ENCODE peak calls at places on chromosomes 6 and 20, in eight cellular contexts. B is H9; V is psoas muscle; I is IMR-90; J is CD4-positive, alpha-beta memory T cell; C is Panc1; Z is CD8-positive, alpha-beta T cell; U is A673. E is an unnamed sample. For H3K4me1, the result is how much of the 10 kb centered on the place peaks cover.

GRCh38 chr20:47487175-47487917 is 14.3 kb upstream of the NCOA3 start:
- DNase-seq in B (no peak), V (no peak), I (peak), J (peak), C (no peak), Z (no peak), U (no peak), E (no peak)

GRCh38 chr6:87333591-87334181 is 4.6 kb upstream of the GJB7 start:
- DNase-seq in B (no peak), V (no peak), I (peak), J (no peak), C (no peak), Z (no peak), U (peak), E (no peak)

GRCh38 chr6:31114970-31115849 is 610 bp downstream of the PSORS1C1 start:
- DNase-seq in B (no peak), V (no peak), I (peak), J (no peak), C (no peak), Z (no peak), U (peak), E (no peak)

GRCh38 chr20:58268936-58269619 is 40.4 kb upstream of the RAB22A start:
- DNase-seq in B (no peak), V (no peak), I (peak), J (no peak), C (no peak), Z (no peak), U (no peak), E (no peak)

GRCh38 chr20:54133434-54134427 is 40.1 kb downstream of the CYP24A1 start:
- DNase-seq in B (no peak), V (no peak), I (peak), J (no peak), C (no peak), Z (no peak), U (no peak), E (no peak)

GRCh38 chr6:79640146-79641111 is 9.3 kb downstream of the SH3BGRL2 start:
- DNase-seq in B (no peak), V (no peak), I (no peak), J (no peak), C (no peak), Z (no peak), U (no peak), E (no peak)

GRCh38 chr20:12970372-12970821 is 38.4 kb upstream of the SPTLC3 start:
- DNase-seq in B (no peak), V (no peak), I (peak), J (peak), C (peak), Z (no peak), U (peak), E (no peak)

GRCh38 chr20:34564810-34565209 is 6.3 kb downstream of the MAP1LC3A start:
- DNase-seq in B (no peak), V (no peak), I (no peak), J (no peak), C (no peak), Z (no peak), U (no peak), E (no peak)

GRCh38 chr20:47677314-47678129 is 107.8 kb downstream of the SULF2 start:
- DNase-seq in B (peak), V (no peak), I (peak), J (peak), C (peak), Z (peak), U (peak), E (no peak)

GRCh38 chr6:116057766-116058165 is 2.9 kb downstream of the FRK start:
- DNase-seq in B (no peak), V (no peak), I (no peak), J (no peak), C (no peak), Z (no peak), U (peak), E (no peak)

GRCh38 chr6:43627008-43627825 is 1.8 kb downstream of the GTPBP2 start:
- DNase-seq in B (no peak), V (peak), I (peak), J (no peak), C (peak), Z (no peak), U (peak), E (peak)

GRCh38 chr6:128558021-128558420 is 37.6 kb upstream of the PTPRK start:
- DNase-seq in B (no peak), V (no peak), I (no peak), J (no peak), C (no peak), Z (no peak), U (no peak), E (no peak)

GRCh38 chr20:63597651-63598478 is 23.8 kb upstream of the HELZ2 start:
- DNase-seq in B (no peak), V (no peak), I (no peak), J (no peak), C (no peak), Z (no peak), U (no peak), E (no peak)

GRCh38 chr20:59004763-59005522 is 2.1 kb downstream of the CTSZ start:
- DNase-seq in B (no peak), V (peak), I (no peak), J (peak), C (no peak), Z (no peak), U (peak), E (no peak)

GRCh38 chr20:57795347-57795697 is 85.5 kb upstream of the PMEPA1 start:
- DNase-seq in B (no peak), V (no peak), I (peak), J (no peak), C (no peak), Z (no peak), U (no peak), E (no peak)

GRCh38 chr6:29294499-29294914 is 7.0 kb upstream of the OR14J1 start:
- DNase-seq in B (no peak), V (no peak), I (no peak), J (no peak), C (no peak), Z (no peak), U (no peak), E (no peak)

GRCh38 chr20:58690851-58691250 is 1.7 kb upstream of the NPEPL1 start:
- DNase-seq in B (peak), V (no peak), I (peak), J (no peak), C (no peak), Z (no peak), U (no peak), E (no peak)

GRCh38 chr6:121430514-121431460 is 4.7 kb upstream of the GJA1 start:
- DNase-seq in B (no peak), V (no peak), I (peak), J (no peak), C (no peak), Z (no peak), U (peak), E (no peak)

GRCh38 chr6:22010102-22010501 is 286.7 kb downstream of the PRL start:
- DNase-seq in B (no peak), V (no peak), I (no peak), J (no peak), C (no peak), Z (no peak), U (no peak), E (no peak)

GRCh38 chr20:48897298-48898044 is 24.0 kb upstream of the ARFGEF2 start:
- DNase-seq in B (no peak), V (no peak), I (peak), J (no peak), C (peak), Z (no peak), U (peak), E (no peak)

GRCh38 chr20:47315339-47315662 is 41.2 kb downstream of the ZMYND8 start:
- DNase-seq in B (no peak), V (peak), I (peak), J (no peak), C (no peak), Z (no peak), U (peak), E (no peak)

GRCh38 chr20:62741191-62741676 is 32.6 kb downstream of the NTSR1 start:
- DNase-seq in B (peak), V (no peak), I (no peak), J (peak), C (no peak), Z (no peak), U (peak), E (no peak)

GRCh38 chr20:11912013-11912663 is 5.6 kb upstream of the BTBD3 start:
- DNase-seq in B (no peak), V (no peak), I (no peak), J (no peak), C (no peak), Z (no peak), U (peak), E (no peak)

GRCh38 chr6:158684311-158684710 is 34.5 kb downstream of the SYTL3 start:
- DNase-seq in B (no peak), V (no peak), I (no peak), J (no peak), C (no peak), Z (no peak), U (no peak), E (no peak)

GRCh38 chr6:37171970-37172812 is 2.2 kb downstream of the PIM1 start:
- DNase-seq in B (peak), V (peak), I (peak), J (peak), C (peak), Z (peak), U (peak), E (peak)
- H3K27ac ChIP-seq in B (no peak), V (peak), I (peak), J (peak), C (peak), Z (peak), U (no peak), E (peak)

GRCh38 chr20:5061209-5061608 is 58.5 kb downstream of the PCNA start:
- DNase-seq in B (peak), V (no peak), I (peak), J (no peak), C (peak), Z (no peak), U (no peak), E (no peak)

GRCh38 chr20:5056801-5057599 is 55.7 kb upstream of the SLC23A2 start:
- DNase-seq in B (peak), V (no peak), I (peak), J (peak), C (no peak), Z (peak), U (peak), E (no peak)

DNA sequence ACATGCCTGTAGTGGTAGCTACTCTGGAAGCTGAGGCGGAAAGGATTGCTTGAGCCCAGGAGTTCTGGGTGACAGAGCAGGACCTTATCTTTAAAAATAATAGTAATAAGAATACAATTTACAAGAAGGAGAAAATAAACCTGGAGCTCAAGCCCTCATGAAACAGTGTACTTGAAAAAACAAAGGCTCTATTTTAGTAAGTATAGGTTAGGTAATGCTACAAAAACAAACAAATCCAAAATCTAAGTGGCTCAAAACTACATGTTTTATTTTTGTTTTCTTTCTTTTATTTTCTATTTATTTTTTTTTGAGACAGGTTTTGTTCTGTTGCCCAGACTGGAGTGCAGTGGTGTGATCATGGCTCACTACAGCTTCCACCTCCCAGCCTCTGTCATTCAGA is 57.6 kb upstream of the SLC23A2 start:
- DNase-seq in B (no peak), V (no peak), I (no peak), J (no peak), C (no peak), Z (no peak), U (no peak), E (no peak)
- H3K4me1 ChIP-seq in B (under half), V (under half), I (under half), J (under half), C (under half), Z (under half), U (under half), E (under half)

GRCh38 chr6:82362144-82362543 is 1.5 kb upstream of the TPBG start:
- DNase-seq in B (no peak), V (no peak), I (no peak), J (no peak), C (no peak), Z (no peak), U (no peak), E (no peak)

GRCh38 chr6:82363368-82364086 is at the start of gene TPBG:
- DNase-seq in B (peak), V (peak), I (peak), J (peak), C (peak), Z (no peak), U (peak), E (peak)

GRCh38 chr6:82365011-82365751 is 1.6 kb downstream of the TPBG start:
- DNase-seq in B (peak), V (peak), I (peak), J (peak), C (no peak), Z (no peak), U (peak), E (peak)

GRCh38 chr6:82362868-82363267 is 749 bp upstream of the TPBG start:
- DNase-seq in B (peak), V (peak), I (peak), J (no peak), C (no peak), Z (no peak), U (peak), E (no peak)

DNA sequence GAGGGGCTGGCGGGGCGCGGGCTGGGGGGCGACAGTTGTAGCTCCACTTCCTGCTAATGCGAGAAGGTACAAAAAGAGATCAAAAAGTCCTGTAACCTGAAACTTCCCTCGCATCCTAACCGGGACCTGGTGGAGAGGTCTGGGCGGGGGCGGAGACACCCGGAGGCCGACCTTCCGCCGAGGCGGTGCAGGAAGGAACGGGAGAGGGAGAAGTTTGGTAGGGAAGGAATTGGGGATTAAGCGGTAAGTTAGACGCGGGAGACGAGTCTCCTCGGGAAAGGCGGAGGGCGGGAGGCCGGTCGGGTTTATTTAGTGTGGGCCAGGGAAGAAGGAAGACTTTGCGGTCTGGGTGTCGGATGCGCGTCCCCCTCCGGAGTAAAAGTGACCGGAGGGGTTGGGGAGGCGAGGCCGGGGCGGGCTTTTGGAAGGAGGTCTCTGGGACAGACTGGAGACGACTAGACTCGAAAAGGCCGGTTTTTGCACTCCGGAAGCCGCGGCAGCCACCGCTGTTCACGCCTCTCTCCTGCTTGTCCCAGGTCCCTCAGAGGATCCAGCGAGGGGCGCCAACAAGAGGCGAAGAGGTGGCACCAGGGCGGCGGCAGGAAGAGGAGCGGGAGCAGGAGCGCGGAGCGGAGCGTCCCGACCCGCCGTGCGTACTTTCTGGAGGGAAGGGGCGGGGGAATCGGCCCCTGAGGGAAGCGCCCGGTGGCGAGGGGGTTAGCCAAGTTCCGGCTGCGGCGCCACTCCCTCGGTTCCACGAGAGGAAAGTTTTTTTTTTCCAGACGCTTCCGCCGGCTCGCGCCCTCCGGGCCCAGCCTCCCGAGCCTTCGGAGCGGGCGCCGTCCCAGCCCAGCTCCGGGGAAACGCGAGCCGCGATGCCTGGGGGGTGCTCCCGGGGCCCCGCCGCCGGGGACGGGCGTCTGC is 732 bp downstream of the TPBG start:
- DNase-seq in B (peak), V (peak), I (peak), J (no peak), C (no peak), Z (no peak), U (peak), E (peak)
- H3K27ac ChIP-seq in B (peak), V (peak), I (peak), J (no peak), C (peak), Z (no peak), U (peak), E (peak)

DNA sequence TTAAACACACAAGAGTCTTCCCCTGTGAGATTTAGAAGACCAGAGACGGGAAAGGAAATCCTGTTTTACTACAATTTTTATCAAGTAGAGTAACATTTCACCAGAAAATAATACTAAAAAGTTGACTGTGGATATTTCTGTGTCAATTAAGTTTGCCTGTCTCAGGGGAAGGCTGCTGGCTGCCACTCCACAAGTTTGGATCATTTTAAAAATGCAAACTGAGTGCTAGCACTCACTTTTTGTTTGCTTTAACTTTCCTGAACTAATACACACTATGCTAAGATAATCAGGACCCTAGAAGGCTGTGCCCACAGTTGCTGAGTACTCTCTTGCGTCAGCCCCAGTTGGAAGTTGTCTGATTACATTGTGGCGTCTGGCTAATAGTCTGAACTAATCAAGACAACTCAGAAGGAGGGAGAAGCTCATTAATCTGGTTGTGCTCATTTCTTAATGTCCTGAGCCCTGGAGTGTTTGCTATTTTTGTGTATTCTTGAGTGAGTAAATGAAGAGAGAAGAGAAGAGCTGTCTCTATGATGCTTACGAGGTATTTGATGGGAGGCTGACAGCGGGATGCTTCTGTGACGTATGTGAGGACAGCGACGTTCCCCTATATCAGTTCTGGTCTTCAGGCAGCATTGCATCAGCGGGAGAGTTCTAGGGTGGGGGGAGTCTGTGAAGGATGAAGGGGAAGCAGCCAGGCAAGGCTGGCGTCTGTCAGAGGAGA is 664.2 kb downstream of the QKI start:
- DNase-seq in B (no peak), V (no peak), I (no peak), J (no peak), C (no peak), Z (no peak), U (no peak), E (no peak)
- H3K4me1 ChIP-seq in B (under half), V (under half), I (under half), J (under half), C (under half), Z (under half), U (under half), E (under half)

GRCh38 chr6:11218827-11219826 is 13.3 kb downstream of the NEDD9 start:
- DNase-seq in B (no peak), V (no peak), I (no peak), J (no peak), C (no peak), Z (no peak), U (no peak), E (no peak)
- H3K27ac ChIP-seq in B (no peak), V (peak), I (no peak), J (no peak), C (no peak), Z (no peak), U (no peak), E (peak)

E was measured in ascending aorta.